ENCODE peak calls at places on chromosome 15, in six cellular contexts. G, Z, B, J, F and W are unnamed samples.

GRCh38 chr15:99476413-99477222 is 89.2 kb upstream of the MEF2A start:
- DNase-seq in J (peak; percentile 83), F (peak; percentile 100), Z (no peak), B (no peak), G (peak; percentile 99), W (no peak)

GRCh38 chr15:77617507-77618285 is 15.0 kb downstream of the LINGO1 start:
- DNase-seq in F (no peak), Z (no peak), G (peak; percentile 32), J (no peak), B (no peak), W (no peak)

GRCh38 chr15:32838338-32838737 is 120.5 kb downstream of the GREM1 start:
- DNase-seq in B (no peak), F (no peak), Z (no peak), G (peak; percentile 42), J (no peak), W (no peak)

GRCh38 chr15:41941644-41942415 is 30.5 kb downstream of the EHD4 start:
- DNase-seq in Z (no peak), F (no peak), G (no peak), J (no peak), B (no peak), W (no peak)

GRCh38 chr15:72785452-72786243 is 2.1 kb upstream of the ADPGK start:
- DNase-seq in J (no peak), G (peak; percentile 81), Z (no peak), F (peak; percentile 74), B (no peak), W (peak; percentile 28)

GRCh38 chr15:71565636-71566160 is 244.7 kb upstream of the NR2E3 start:
- DNase-seq in G (no peak), B (no peak), F (no peak), Z (no peak), J (no peak), W (no peak)

GRCh38 chr15:99165956-99166689 is 61.2 kb downstream of the SYNM start:
- DNase-seq in G (no peak), F (no peak), B (no peak), J (no peak), Z (no peak), W (no peak)

GRCh38 chr15:72319985-72320671 is at the start of gene CELF6:
- DNase-seq in Z (peak; percentile 84), G (peak; percentile 82), J (no peak), B (peak; percentile 76), F (peak; percentile 79), W (peak; percentile 79)

GRCh38 chr15:45666119-45666875 is 31.5 kb downstream of the SQOR start:
- DNase-seq in F (no peak), B (no peak), Z (no peak), J (no peak), G (no peak), W (no peak)

GRCh38 chr15:59384507-59384906 is 11.8 kb upstream of the MYO1E start:
- DNase-seq in F (no peak), Z (no peak), G (no peak), B (no peak), J (no peak), W (no peak)

GRCh38 chr15:46408312-46408711 is 773.5 kb downstream of the SQOR start:
- DNase-seq in Z (no peak), G (no peak), B (peak; percentile 7), J (no peak), F (no peak), W (no peak)

GRCh38 chr15:32956006-32956405 is 238.2 kb downstream of the GREM1 start:
- DNase-seq in J (no peak), Z (no peak), B (no peak), F (peak; percentile 95), G (peak; percentile 85), W (no peak)

DNA sequence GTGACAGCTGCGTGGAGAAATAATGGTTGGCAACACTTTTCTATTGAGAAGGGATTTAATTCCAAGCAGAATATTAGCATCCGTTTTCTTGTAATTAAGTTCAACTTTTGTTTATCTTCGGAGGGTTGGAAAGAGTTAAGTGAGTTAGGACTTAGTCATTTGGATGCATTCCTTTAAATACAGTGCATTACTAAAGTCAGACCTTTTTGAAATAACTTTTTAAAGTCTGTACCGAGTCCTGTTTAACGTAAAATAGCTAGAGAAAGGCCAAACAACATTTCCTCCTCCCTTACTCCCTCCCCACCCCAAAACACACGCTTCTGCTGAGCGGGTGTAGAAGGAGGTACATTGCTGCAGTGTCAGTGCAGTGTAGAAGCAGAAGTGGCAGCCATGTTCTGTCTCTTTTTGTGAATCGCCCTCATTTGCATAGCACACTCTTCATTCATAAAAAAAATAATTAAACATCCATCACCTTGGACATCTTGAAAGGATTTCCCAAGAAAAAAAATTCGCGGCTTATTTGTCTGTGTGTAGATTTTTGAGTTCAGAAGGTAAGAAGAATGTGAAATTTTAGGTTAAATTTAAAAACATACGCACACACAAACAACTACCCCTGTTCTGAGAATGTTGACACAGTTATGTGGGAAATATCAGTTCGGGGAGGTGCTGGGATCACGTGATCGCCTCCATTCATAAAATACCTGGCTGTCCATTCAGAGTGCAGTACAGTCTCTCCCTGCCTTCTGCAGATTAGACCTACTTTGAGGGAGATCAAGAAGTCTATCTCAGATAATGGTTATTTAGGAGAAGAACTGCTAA is 1.6 kb downstream of the SPRED1 start:
- DNase-seq in B (peak; percentile 24), G (peak; percentile 77), F (peak; percentile 68), Z (no peak), J (peak; percentile 35), W (no peak)
- H3K9me3 ChIP-seq in B (no peaks in the 10 kb centered on the region), G (no peaks in the 10 kb centered on the region), F (no peaks in the 10 kb centered on the region), Z (no peaks in the 10 kb centered on the region), J (no peaks in the 10 kb centered on the region), W (no peaks in the 10 kb centered on the region)

DNA sequence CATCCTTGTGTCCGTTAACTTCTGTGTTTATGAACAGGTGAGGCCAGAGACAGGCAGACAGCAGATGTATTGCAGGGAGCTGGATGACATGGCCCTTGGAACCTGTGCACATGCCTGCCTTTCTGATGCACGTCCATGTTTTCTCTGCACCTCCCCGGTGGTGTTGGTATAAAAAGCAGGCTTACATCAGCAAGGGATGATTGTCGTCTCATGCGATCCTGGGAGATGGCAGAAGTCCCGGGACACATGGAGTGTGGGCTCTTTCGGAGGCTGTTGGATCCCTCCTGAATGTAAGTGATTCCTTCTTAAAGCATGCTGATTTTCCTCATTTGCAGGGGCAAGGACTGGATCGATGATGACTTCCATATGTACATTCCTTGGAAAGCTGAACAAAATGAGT is 134.8 kb downstream of the SNRPN start:
- DNase-seq in J (no peak), B (no peak), G (no peak), Z (no peak), F (no peak), W (no peak)
- H3K9me3 ChIP-seq in J (peaks cover 11% of the 10 kb centered on the region), B (peaks cover 100% of the 10 kb centered on the region), G (no peaks in the 10 kb centered on the region), Z (no peaks in the 10 kb centered on the region), F (peaks cover 68% of the 10 kb centered on the region), W (peaks cover 24% of the 10 kb centered on the region)

GRCh38 chr15:25054329-25054728 is 99.5 kb downstream of the SNRPN start:
- DNase-seq in J (no peak), B (no peak), Z (no peak), G (no peak), F (no peak), W (no peak)

GRCh38 chr15:25054943-25055342 is 100.2 kb downstream of the SNRPN start:
- DNase-seq in B (no peak), G (no peak), J (no peak), Z (no peak), F (no peak), W (no peak)

GRCh38 chr15:25053000-25053815 is 98.4 kb downstream of the SNRPN start:
- DNase-seq in G (no peak), Z (no peak), F (no peak), B (no peak), J (no peak), W (no peak)

GRCh38 chr15:25052191-25052999 is 97.6 kb downstream of the SNRPN start:
- DNase-seq in J (no peak), F (no peak), B (peak; percentile 2), G (no peak), Z (no peak), W (no peak)

GRCh38 chr15:25051399-25052154 is 96.8 kb downstream of the SNRPN start:
- DNase-seq in G (no peak), F (no peak), B (peak; percentile 2), Z (no peak), J (no peak), W (no peak)
- H3K9me3 ChIP-seq in G (no peaks in the 10 kb centered on the region), F (peaks cover 89% of the 10 kb centered on the region), B (peaks cover 100% of the 10 kb centered on the region), Z (peaks cover 15% of the 10 kb centered on the region), J (peaks cover 68% of the 10 kb centered on the region), W (peaks cover 53% of the 10 kb centered on the region)

GRCh38 chr15:27342991-27343390 is 372.0 kb downstream of the GABRG3 start:
- DNase-seq in F (no peak), Z (no peak), J (no peak), B (no peak), G (no peak), W (no peak)
- H3K9me3 ChIP-seq in F (peaks cover 32% of the 10 kb centered on the region), Z (no peaks in the 10 kb centered on the region), J (peaks cover 3% of the 10 kb centered on the region), B (no peaks in the 10 kb centered on the region), G (no peaks in the 10 kb centered on the region), W (no peaks in the 10 kb centered on the region)

DNA sequence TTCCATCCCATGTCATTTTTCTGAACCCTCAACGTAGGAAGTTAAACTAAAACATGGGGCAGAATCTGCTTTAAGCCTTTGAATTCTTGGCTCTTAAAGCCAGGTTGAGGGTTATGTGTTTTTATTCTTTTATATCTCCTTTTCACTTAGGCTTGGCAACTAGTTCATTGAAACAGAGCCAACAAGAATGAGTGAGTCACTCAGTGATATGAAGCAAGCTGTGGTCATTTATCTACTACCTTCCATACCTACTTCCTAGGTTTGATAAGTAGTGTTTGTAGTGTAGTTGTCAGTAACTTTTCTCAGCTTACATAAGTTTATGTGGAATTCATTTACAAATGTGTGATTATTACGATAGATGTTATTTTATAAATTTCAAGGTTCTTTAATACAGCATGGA is 67.4 kb downstream of the SNRPN start:
- DNase-seq in F (peak; percentile 64), Z (no peak), B (no peak), G (peak; percentile 0), J (no peak), W (no peak)
- H3K9me3 ChIP-seq in F (no peaks in the 10 kb centered on the region), Z (peaks cover 5% of the 10 kb centered on the region), B (peaks cover 100% of the 10 kb centered on the region), G (no peaks in the 10 kb centered on the region), J (peaks cover 13% of the 10 kb centered on the region), W (peaks cover 5% of the 10 kb centered on the region)